ENCODE peak calls at places on chromosomes 12 and 14, in five cellular contexts. S is GM23338, E is GM23248, C is hepatocyte, N is OCI-LY7. A is an unnamed sample.

GRCh38 chr14:53016919-53017318 is 66.1 kb upstream of the FERMT2 start:
- DNase-seq in N (no peak), C (no peak), S (no peak), E (no peak), A (no peak)

GRCh38 chr14:74947353-74948227 is 7.8 kb downstream of the PGF start:
- DNase-seq in E (no peak), C (no peak), N (no peak), S (no peak), A (no peak)

GRCh38 chr12:111598637-111599458 is at the start of gene ATXN2:
- DNase-seq in S (peak; percentile 77), E (peak; percentile 83), C (peak; percentile 83), N (peak; percentile 85), A (peak; percentile 14)

GRCh38 chr14:57502581-57503254 is 9.1 kb upstream of the CCDC198 start:
- DNase-seq in E (peak; percentile 15), C (peak; percentile 64), S (no peak), N (no peak), A (no peak)

GRCh38 chr12:4556730-4557519 is 5.1 kb upstream of the DYRK4 start:
- DNase-seq in S (no peak), N (no peak), C (no peak), E (no peak), A (no peak)

GRCh38 chr14:65371784-65372183 is 40.7 kb upstream of the FUT8 start:
- DNase-seq in N (no peak), E (no peak), S (no peak), C (no peak), A (no peak)

GRCh38 chr12:19140381-19141236 is 11.1 kb downstream of the PLEKHA5 start:
- DNase-seq in E (no peak), S (peak; percentile 25), N (no peak), C (no peak), A (no peak)

GRCh38 chr12:14950982-14951746 is 10.2 kb downstream of the ARHGDIB start:
- DNase-seq in S (peak; percentile 42), E (no peak), N (no peak), C (peak; percentile 77), A (peak; percentile 74)

GRCh38 chr14:101726295-101726953 is 35.1 kb upstream of the PPP2R5C start:
- DNase-seq in E (no peak), N (no peak), C (no peak), S (no peak), A (no peak)

GRCh38 chr12:120955232-120955631 is 23.1 kb upstream of the HNF1A start:
- DNase-seq in E (no peak), C (no peak), N (no peak), S (peak; percentile 19), A (peak; percentile 22)

GRCh38 chr14:57461777-57462320 is 31.8 kb downstream of the CCDC198 start:
- DNase-seq in C (peak; percentile 38), N (no peak), E (no peak), S (no peak), A (peak; percentile 33)

GRCh38 chr12:104687823-104688573 is 231.2 kb downstream of the CHST11 start:
- DNase-seq in E (no peak), C (no peak), S (no peak), N (no peak), A (no peak)

GRCh38 chr14:58771016-58771415 is 133.3 kb downstream of the DACT1 start:
- DNase-seq in S (no peak), E (no peak), C (no peak), N (no peak), A (no peak)

GRCh38 chr14:97459180-97459579 is 662.0 kb downstream of the VRK1 start:
- DNase-seq in C (no peak), N (no peak), S (peak; percentile 17), E (no peak), A (no peak)

GRCh38 chr12:70005864-70006618 is 181.0 kb downstream of the MYRFL start:
- DNase-seq in S (no peak), E (no peak), N (no peak), C (no peak), A (no peak)

GRCh38 chr12:14614704-14615121 is 47.0 kb upstream of the PLBD1 start:
- DNase-seq in E (no peak), C (no peak), S (peak; percentile 14), N (peak; percentile 90), A (no peak)

GRCh38 chr14:37580146-37580545 is 14.9 kb downstream of the FOXA1 start:
- DNase-seq in E (no peak), N (no peak), C (no peak), S (no peak), A (peak; percentile 97)

GRCh38 chr12:102095677-102096263 is 24.1 kb downstream of the NUP37 start:
- DNase-seq in E (peak; percentile 55), N (peak; percentile 42), S (peak; percentile 12), C (peak; percentile 44), A (peak; percentile 51)

GRCh38 chr12:40286583-40286982 is 61.8 kb downstream of the LRRK2 start:
- DNase-seq in S (no peak), E (peak; percentile 29), N (no peak), C (no peak), A (peak; percentile 51)

GRCh38 chr12:12979731-12980259 is 20.3 kb downstream of the HEBP1 start:
- DNase-seq in C (peak; percentile 79), E (peak; percentile 99), N (no peak), S (peak; percentile 69), A (peak; percentile 64)
- TF ChIP-seq EZH2phosphoT487 in C (no peak), E (no peak), N (no peak), S (no peak), A (no peak)

DNA sequence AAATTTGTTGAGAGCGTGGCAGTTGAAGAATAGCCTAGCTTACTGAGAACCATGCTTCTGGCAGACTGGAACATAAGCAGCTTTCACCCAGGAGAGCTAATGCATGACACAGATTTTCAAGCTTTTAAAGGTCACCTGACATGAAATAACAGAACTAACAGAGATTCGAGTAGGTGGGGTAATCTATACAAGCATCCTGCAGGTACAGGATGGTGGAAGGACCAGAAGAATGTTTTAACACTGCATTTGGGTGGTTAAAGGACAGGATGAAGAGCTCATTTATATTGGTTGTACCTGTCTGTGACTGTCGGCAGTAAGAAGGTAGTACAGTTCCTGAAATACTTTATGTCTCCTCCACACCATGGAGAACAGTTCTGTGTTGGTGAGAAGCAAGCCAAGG is 8.9 kb downstream of the PELI2 start:
- DNase-seq in E (no peak), S (no peak), N (no peak), C (no peak), A (no peak)
- H4K20me1 ChIP-seq in E (no peaks in the 10 kb centered on the region), S (peaks cover 12% of the 10 kb centered on the region), N (no peaks in the 10 kb centered on the region), C (peaks cover 32% of the 10 kb centered on the region), A (no peaks in the 10 kb centered on the region)

GRCh38 chr14:50085570-50086315 is 30.6 kb downstream of the VCPKMT start:
- DNase-seq in N (peak; percentile 79), S (no peak), E (peak; percentile 93), C (no peak), A (peak; percentile 53)
- TF ChIP-seq EZH2phosphoT487 in N (no peak), S (no peak), E (no peak), C (no peak), A (no peak)

DNA sequence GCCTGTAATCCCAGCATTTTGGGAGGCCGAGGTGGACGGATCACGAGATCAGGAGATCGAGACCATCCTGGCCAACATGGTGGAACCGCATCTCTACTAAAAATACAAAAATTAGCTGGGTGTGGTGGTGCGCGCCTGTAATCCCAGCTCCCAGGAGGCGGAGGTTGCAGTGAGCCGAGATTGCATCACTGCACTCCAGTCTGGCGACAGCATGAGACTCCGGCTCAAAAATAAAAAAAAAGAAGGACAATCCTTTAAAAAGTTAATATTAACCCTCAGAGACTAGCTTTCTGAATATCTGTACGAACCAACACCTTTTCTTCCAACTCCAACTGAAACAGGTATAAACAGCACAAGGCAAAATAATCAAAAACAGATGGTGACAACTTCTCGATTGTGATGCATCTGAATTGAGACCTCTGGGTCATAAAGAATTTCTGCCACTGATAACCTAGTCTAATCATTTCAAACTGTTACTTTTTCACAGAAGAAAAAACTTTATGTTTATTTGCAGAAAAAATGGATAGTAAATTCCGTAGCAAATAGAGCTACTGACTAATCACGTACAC is 27.8 kb downstream of the CLIP1 start:
- DNase-seq in S (no peak), E (peak; percentile 21), C (no peak), N (no peak), A (no peak)
- H4K20me1 ChIP-seq in S (no peaks in the 10 kb centered on the region), E (no peaks in the 10 kb centered on the region), C (peaks cover 3% of the 10 kb centered on the region), N (no peaks in the 10 kb centered on the region), A (no peaks in the 10 kb centered on the region)

DNA sequence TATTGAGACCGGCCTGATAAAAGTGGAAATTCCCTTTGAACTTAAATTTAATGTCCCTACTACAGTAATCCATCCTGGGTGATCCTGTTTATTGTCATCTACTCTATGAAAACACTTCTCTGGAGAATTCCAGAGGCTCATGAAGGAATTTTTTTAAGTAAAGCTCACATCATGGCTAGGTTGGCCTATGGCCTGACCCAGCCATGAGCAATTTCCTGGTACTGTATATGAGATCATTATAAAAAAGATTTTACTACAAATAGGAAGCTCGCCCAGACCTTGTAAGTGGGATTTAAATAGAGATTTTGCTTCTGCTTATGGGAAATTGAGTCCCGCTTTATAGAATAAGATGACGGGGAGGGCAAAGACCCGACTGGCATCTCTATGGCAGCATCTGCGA is 215.5 kb downstream of the DPF3 start:
- DNase-seq in S (no peak), C (no peak), E (peak; percentile 85), N (no peak), A (peak; percentile 43)
- TF ChIP-seq EZH2phosphoT487 in S (no peak), C (no peak), E (no peak), N (no peak), A (no peak)

DNA sequence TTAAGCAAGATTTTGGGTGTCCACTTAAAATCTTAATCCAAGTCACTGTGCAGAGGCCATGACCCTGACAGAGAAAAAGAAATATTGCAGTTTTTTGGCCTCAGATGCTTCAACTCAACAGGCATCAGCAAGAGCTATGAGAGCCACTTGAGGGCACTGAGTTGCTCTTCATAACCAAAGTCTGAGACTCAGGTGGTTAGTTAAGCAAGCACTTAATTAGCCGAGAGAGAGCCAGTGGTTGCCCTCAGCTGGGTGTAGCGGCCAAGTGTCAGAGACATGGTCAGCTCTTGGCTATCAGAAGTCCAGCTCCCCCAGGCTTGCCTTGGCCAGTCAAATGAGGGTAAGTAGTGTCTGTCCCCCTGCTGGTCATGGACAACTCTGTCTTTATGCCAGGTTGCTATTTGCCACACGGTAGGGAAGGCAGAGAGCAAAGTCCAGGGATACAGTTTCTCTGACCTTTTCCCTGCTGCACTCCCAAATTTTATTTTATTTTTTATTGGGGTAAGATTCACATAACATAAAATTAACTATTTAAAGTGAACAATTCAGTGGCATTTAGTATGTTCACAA is 9.0 kb upstream of the KRT71 start:
- DNase-seq in C (peak; percentile 21), S (peak; percentile 54), E (peak; percentile 22), N (no peak), A (peak; percentile 33)
- H4K20me1 ChIP-seq in C (no peaks in the 10 kb centered on the region), S (no peaks in the 10 kb centered on the region), E (no peaks in the 10 kb centered on the region), N (no peaks in the 10 kb centered on the region), A (no peaks in the 10 kb centered on the region)